ENCODE peak calls at places on chromosome 19, in four cellular contexts. One of them, this sample, is unnamed.

GRCh38 chr19:13044160-13044853 is 49.0 kb downstream of the NFIX start:
- DNase-seq in HepG2: no peak
- DNase-seq in HCT116: no peak
- DNase-seq in K562: no peak
- DNase-seq in this sample: no peak

GRCh38 chr19:19329199-19329598 is 8.6 kb downstream of the MAU2 start:
- DNase-seq in HCT116: no peak
- DNase-seq in K562: no peak
- DNase-seq in HepG2: no peak
- DNase-seq in this sample: no peak

GRCh38 chr19:4676955-4677731 is 7.0 kb upstream of the MYDGF start:
- DNase-seq in K562: peak
- DNase-seq in HCT116: peak
- DNase-seq in HepG2: peak
- DNase-seq in this sample: no peak

GRCh38 chr19:34189199-34189916 is 17.1 kb downstream of the LSM14A start:
- DNase-seq in K562: no peak
- DNase-seq in HepG2: no peak
- DNase-seq in HCT116: no peak
- DNase-seq in this sample: no peak

GRCh38 chr19:33868821-33869412 is 72.2 kb downstream of the KCTD15 start:
- DNase-seq in K562: no peak
- DNase-seq in HCT116: no peak
- DNase-seq in HepG2: no peak
- DNase-seq in this sample: no peak

GRCh38 chr19:19540707-19541515 is 2.8 kb downstream of the CILP2 start:
- DNase-seq in K562: peak
- DNase-seq in HCT116: peak
- DNase-seq in HepG2: no peak
- DNase-seq in this sample: no peak

GRCh38 chr19:14565298-14565679 is 6.6 kb downstream of the NDUFB7 start:
- DNase-seq in HepG2: no peak
- DNase-seq in HCT116: no peak
- DNase-seq in K562: no peak
- DNase-seq in this sample: no peak

GRCh38 chr19:4935449-4935848 is 26.1 kb downstream of the UHRF1 start:
- DNase-seq in HepG2: no peak
- DNase-seq in K562: no peak
- DNase-seq in HCT116: no peak
- DNase-seq in this sample: no peak

GRCh38 chr19:19261350-19262189 is 11.5 kb downstream of the TM6SF2 start:
- DNase-seq in K562: no peak
- DNase-seq in HepG2: no peak
- DNase-seq in HCT116: no peak
- DNase-seq in this sample: no peak

GRCh38 chr19:13825489-13826475 is 30.5 kb downstream of the ZSWIM4 start:
- DNase-seq in HepG2: no peak
- DNase-seq in K562: peak
- DNase-seq in HCT116: no peak
- DNase-seq in this sample: no peak

GRCh38 chr19:33953023-33953422 is 156.4 kb downstream of the KCTD15 start:
- DNase-seq in K562: no peak
- DNase-seq in HCT116: no peak
- DNase-seq in HepG2: no peak
- DNase-seq in this sample: no peak

GRCh38 chr19:739998-740715 is 10.8 kb upstream of the MISP start:
- DNase-seq in HepG2: peak
- DNase-seq in K562: no peak
- DNase-seq in HCT116: no peak
- DNase-seq in this sample: no peak

GRCh38 chr19:1046836-1047695 is 7.2 kb downstream of the ABCA7 start:
- DNase-seq in HCT116: no peak
- DNase-seq in K562: no peak
- DNase-seq in HepG2: no peak
- DNase-seq in this sample: no peak

GRCh38 chr19:11168568-11168967 is 13.0 kb upstream of the SPC24 start:
- DNase-seq in HCT116: peak
- DNase-seq in K562: no peak
- DNase-seq in HepG2: no peak
- DNase-seq in this sample: peak

GRCh38 chr19:51719251-51719901 is 4.4 kb downstream of the HAS1 start:
- DNase-seq in K562: no peak
- DNase-seq in HepG2: no peak
- DNase-seq in HCT116: no peak
- DNase-seq in this sample: no peak

GRCh38 chr19:45901432-45901903 is 945 bp downstream of the MYPOP start:
- DNase-seq in HepG2: no peak
- DNase-seq in HCT116: no peak
- DNase-seq in K562: no peak
- DNase-seq in this sample: no peak

GRCh38 chr19:50427997-50428425 is 4.7 kb upstream of the MYBPC2 start:
- DNase-seq in HCT116: no peak
- DNase-seq in HepG2: no peak
- DNase-seq in K562: no peak
- DNase-seq in this sample: no peak

GRCh38 chr19:3178973-3179738 is 587 bp downstream of the S1PR4 start:
- DNase-seq in K562: no peak
- DNase-seq in HepG2: no peak
- DNase-seq in HCT116: no peak
- DNase-seq in this sample: no peak

GRCh38 chr19:45528149-45528743 is 21.0 kb downstream of the VASP start:
- DNase-seq in HepG2: no peak
- DNase-seq in HCT116: no peak
- DNase-seq in K562: peak
- DNase-seq in this sample: no peak

GRCh38 chr19:29680447-29680846 is 15.2 kb downstream of the PLEKHF1 start:
- DNase-seq in HepG2: no peak
- DNase-seq in HCT116: no peak
- DNase-seq in K562: no peak
- DNase-seq in this sample: no peak

GRCh38 chr19:38759590-38760003 is 13.7 kb downstream of the LGALS7 start:
- DNase-seq in HepG2: peak
- DNase-seq in HCT116: no peak
- DNase-seq in K562: no peak
- DNase-seq in this sample: no peak

GRCh38 chr19:15365264-15365663 is 14.3 kb downstream of the AKAP8 start:
- DNase-seq in HCT116: no peak
- DNase-seq in HepG2: no peak
- DNase-seq in K562: no peak
- DNase-seq in this sample: no peak

GRCh38 chr19:51948979-51949378 is 21.7 kb downstream of the ZNF613 start:
- DNase-seq in HepG2: no peak
- DNase-seq in HCT116: no peak
- DNase-seq in K562: peak
- DNase-seq in this sample: no peak

GRCh38 chr19:49712397-49712859 is 21.5 kb downstream of the CPT1C start:
- DNase-seq in K562: peak
- DNase-seq in HCT116: peak
- DNase-seq in HepG2: peak
- DNase-seq in this sample: peak

GRCh38 chr19:58229255-58229639 is 533 bp downstream of the ZNF544 start:
- DNase-seq in HepG2: peak
- DNase-seq in HCT116: no peak
- DNase-seq in K562: peak
- DNase-seq in this sample: no peak

GRCh38 chr19:35484637-35485036 is 5.6 kb downstream of the KRTDAP start:
- DNase-seq in HCT116: no peak
- DNase-seq in HepG2: no peak
- DNase-seq in K562: no peak
- DNase-seq in this sample: no peak

GRCh38 chr19:45279587-45280192 is 28.6 kb downstream of the MARK4 start:
- DNase-seq in K562: no peak
- DNase-seq in HepG2: peak
- DNase-seq in HCT116: no peak
- DNase-seq in this sample: no peak

GRCh38 chr19:34960103-34960805 is 3.8 kb downstream of the ZNF792 start:
- DNase-seq in HCT116: no peak
- DNase-seq in HepG2: no peak
- DNase-seq in K562: no peak
- DNase-seq in this sample: no peak

GRCh38 chr19:28913626-28914025 is 299.3 kb downstream of the UQCRFS1 start:
- DNase-seq in HepG2: no peak
- DNase-seq in K562: no peak
- DNase-seq in HCT116: no peak
- DNase-seq in this sample: no peak

GRCh38 chr19:15374105-15374651 is 5.4 kb downstream of the AKAP8 start:
- DNase-seq in K562: no peak
- DNase-seq in HCT116: no peak
- DNase-seq in HepG2: no peak
- DNase-seq in this sample: no peak

GRCh38 chr19:5023128-5023571 is 54.2 kb downstream of the KDM4B start:
- DNase-seq in K562: no peak
- DNase-seq in HCT116: no peak
- DNase-seq in HepG2: no peak
- DNase-seq in this sample: no peak

GRCh38 chr19:23526302-23526701 is 131.0 kb upstream of the ZNF91 start:
- DNase-seq in K562: no peak
- DNase-seq in HCT116: no peak
- DNase-seq in HepG2: no peak
- DNase-seq in this sample: no peak

GRCh38 chr19:3250675-3251074 is 26.2 kb downstream of the CELF5 start:
- DNase-seq in K562: peak
- DNase-seq in HCT116: peak
- DNase-seq in HepG2: peak
- DNase-seq in this sample: no peak

GRCh38 chr19:9729162-9729561 is 39.4 kb downstream of the ZNF846 start:
- DNase-seq in K562: no peak
- DNase-seq in HCT116: no peak
- DNase-seq in HepG2: no peak
- DNase-seq in this sample: no peak
- TF ChIP-seq SIN3A in K562: no peak
- TF ChIP-seq SIN3A in HCT116: no peak
- TF ChIP-seq SIN3A in HepG2: no peak
- TF ChIP-seq SIN3A in this sample: no peak

GRCh38 chr19:42926781-42927180 is 9.1 kb upstream of the PSG6 start:
- DNase-seq in HCT116: no peak
- DNase-seq in K562: no peak
- DNase-seq in HepG2: no peak
- DNase-seq in this sample: no peak
- H3K27ac ChIP-seq in HCT116: no peak
- H3K27ac ChIP-seq in K562: no peak
- H3K27ac ChIP-seq in HepG2: no peak
- H3K27ac ChIP-seq in this sample: no peak

GRCh38 chr19:41328157-41328817 is 18.3 kb downstream of the CCDC97 start:
- DNase-seq in HepG2: no peak
- DNase-seq in HCT116: no peak
- DNase-seq in K562: no peak
- DNase-seq in this sample: no peak
- TF ChIP-seq TCF7L2 in HepG2: no peak
- TF ChIP-seq TCF7L2 in HCT116: no peak
- TF ChIP-seq TCF7L2 in K562: no peak
- TF ChIP-seq TCF7L2 in this sample: no peak

GRCh38 chr19:8108560-8109445 is 40.6 kb downstream of the FBN3 start:
- DNase-seq in HCT116: no peak
- DNase-seq in K562: no peak
- DNase-seq in HepG2: no peak
- DNase-seq in this sample: no peak

GRCh38 chr19:8109455-8109854 is 39.9 kb downstream of the FBN3 start:
- DNase-seq in HepG2: no peak
- DNase-seq in K562: no peak
- DNase-seq in HCT116: no peak
- DNase-seq in this sample: no peak

GRCh38 chr19:8110931-8111330 is 38.5 kb downstream of the FBN3 start:
- DNase-seq in K562: no peak
- DNase-seq in HepG2: no peak
- DNase-seq in HCT116: no peak
- DNase-seq in this sample: no peak

GRCh38 chr19:8111376-8111775 is 38.0 kb downstream of the FBN3 start:
- DNase-seq in K562: no peak
- DNase-seq in HepG2: no peak
- DNase-seq in HCT116: no peak
- DNase-seq in this sample: no peak

GRCh38 chr19:8109890-8110662 is 39.3 kb downstream of the FBN3 start:
- DNase-seq in HepG2: no peak
- DNase-seq in K562: no peak
- DNase-seq in HCT116: no peak
- DNase-seq in this sample: no peak
- TF ChIP-seq SIN3A in HepG2: no peak
- TF ChIP-seq SIN3A in K562: no peak
- TF ChIP-seq SIN3A in HCT116: no peak
- TF ChIP-seq SIN3A in this sample: no peak

GRCh38 chr19:47765522-47766358 is 12.8 kb upstream of the SELENOW start:
- DNase-seq in HepG2: peak
- DNase-seq in HCT116: no peak
- DNase-seq in K562: peak
- DNase-seq in this sample: no peak

GRCh38 chr19:47766359-47766620 is 12.2 kb upstream of the SELENOW start:
- DNase-seq in K562: no peak
- DNase-seq in HepG2: no peak
- DNase-seq in HCT116: no peak
- DNase-seq in this sample: no peak

GRCh38 chr19:47768604-47769003 is 9.9 kb upstream of the SELENOW start:
- DNase-seq in HepG2: no peak
- DNase-seq in HCT116: no peak
- DNase-seq in K562: no peak
- DNase-seq in this sample: no peak

GRCh38 chr19:47767349-47767748 is 11.2 kb upstream of the SELENOW start:
- DNase-seq in HepG2: no peak
- DNase-seq in K562: no peak
- DNase-seq in HCT116: no peak
- DNase-seq in this sample: no peak

DNA sequence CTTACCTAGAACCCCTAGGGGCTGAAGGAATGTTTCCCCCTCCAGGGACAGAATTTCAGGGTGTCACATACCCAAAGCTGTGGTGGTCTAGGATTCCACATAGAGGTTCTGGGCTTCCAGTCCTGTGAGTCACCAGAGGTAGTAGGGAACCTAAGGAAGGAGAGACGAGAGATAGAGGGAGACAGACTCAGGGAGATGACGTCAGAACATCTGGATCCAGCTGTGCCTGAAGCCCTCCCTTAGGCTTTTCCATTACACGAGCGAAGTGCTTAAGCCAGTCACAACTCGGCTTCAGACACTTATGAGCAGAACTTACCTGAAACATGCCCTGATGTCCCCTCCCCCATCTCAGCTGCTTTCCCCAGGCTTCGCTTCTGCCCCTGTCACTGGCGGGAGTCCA is 11.8 kb upstream of the SELENOW start:
- DNase-seq in HCT116: no peak
- DNase-seq in HepG2: no peak
- DNase-seq in K562: no peak
- DNase-seq in this sample: no peak
- H3K27ac ChIP-seq in HCT116: no peak
- H3K27ac ChIP-seq in HepG2: no peak
- H3K27ac ChIP-seq in K562: no peak
- H3K27ac ChIP-seq in this sample: no peak

DNA sequence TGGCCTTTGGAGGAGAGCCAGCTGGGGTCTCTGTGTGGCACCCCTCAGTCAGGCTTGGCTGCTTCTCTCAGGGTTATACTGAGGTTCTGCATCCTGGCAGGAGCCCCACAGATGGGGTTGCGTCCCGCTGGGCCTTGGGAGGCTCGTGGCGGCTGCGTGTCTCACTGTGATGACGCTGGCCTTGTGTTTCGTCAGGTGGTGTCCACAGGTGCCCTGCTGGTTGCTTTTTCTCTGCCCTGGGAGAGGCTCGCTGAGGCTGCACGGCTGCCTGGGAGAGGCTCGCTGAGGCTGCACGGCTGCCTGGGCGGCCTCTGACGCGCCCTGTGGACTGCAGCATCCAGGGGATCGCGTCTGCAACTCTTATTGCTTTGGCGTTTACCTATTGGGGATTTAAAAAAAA is 15.4 kb downstream of the DOT1L start:
- DNase-seq in HepG2: no peak
- DNase-seq in K562: no peak
- DNase-seq in HCT116: no peak
- DNase-seq in this sample: no peak
- TF ChIP-seq TCF7L2 in HepG2: no peak
- TF ChIP-seq TCF7L2 in K562: no peak
- TF ChIP-seq TCF7L2 in HCT116: no peak
- TF ChIP-seq TCF7L2 in this sample: no peak

This sample was measured in Panc1.